ENCODE peak calls at places on chromosome 17, in five cellular contexts. Y, C, J, F and V are unnamed samples.
A peak's percentile ranks its signal among the peaks of the same experiment; 100 is the strongest.

GRCh38 chr17:2108170-2108569 is 53.3 kb downstream of the HIC1 start:
- DNase-seq in Y (no peak), C (no peak), J (no peak), F (no peak), V (no peak)

GRCh38 chr17:69607162-69607834 is 192.8 kb downstream of the MAP2K6 start:
- DNase-seq in Y (peak; percentile 78), C (peak; percentile 67), J (peak; percentile 62), F (peak; percentile 87), V (peak; percentile 59)

GRCh38 chr17:42365136-42365535 is 23.1 kb downstream of the STAT3 start:
- DNase-seq in Y (no peak), C (no peak), J (no peak), F (no peak), V (no peak)

GRCh38 chr17:9021158-9021984 is at the start of gene NTN1:
- DNase-seq in Y (peak; percentile 52), C (no peak), J (peak; percentile 65), F (peak; percentile 63), V (peak; percentile 15)

GRCh38 chr17:2837147-2837561 is 40.9 kb downstream of the RAP1GAP2 start:
- DNase-seq in Y (no peak), C (no peak), J (no peak), F (no peak), V (no peak)

GRCh38 chr17:41785876-41786226 is 660 bp downstream of the JUP start:
- DNase-seq in Y (peak; percentile 84), C (peak; percentile 83), J (no peak), F (no peak), V (no peak)

GRCh38 chr17:13735861-13736260 is 134.1 kb upstream of the HS3ST3A1 start:
- DNase-seq in Y (no peak), C (no peak), J (peak; percentile 19), F (no peak), V (no peak)

GRCh38 chr17:7355053-7355452 is at the start of gene TMEM95:
- DNase-seq in Y (no peak), C (no peak), J (no peak), F (no peak), V (peak; percentile 53)

GRCh38 chr17:17812211-17813054 is 24.4 kb downstream of the SREBF1 start:
- DNase-seq in Y (peak; percentile 79), C (peak; percentile 69), J (peak; percentile 95), F (peak; percentile 84), V (peak; percentile 56)

GRCh38 chr17:19579867-19580565 is 46.4 kb downstream of the SLC47A1 start:
- DNase-seq in Y (no peak), C (no peak), J (peak; percentile 78), F (no peak), V (no peak)

GRCh38 chr17:2853111-2853721 is 57.0 kb downstream of the RAP1GAP2 start:
- DNase-seq in Y (peak; percentile 68), C (peak; percentile 30), J (peak; percentile 79), F (peak; percentile 23), V (peak; percentile 53)

GRCh38 chr17:12357600-12357999 is 308.1 kb upstream of the MYOCD start:
- DNase-seq in Y (no peak), C (no peak), J (no peak), F (no peak), V (no peak)

GRCh38 chr17:63943745-63944144 is 11.6 kb upstream of the CD79B start:
- DNase-seq in Y (no peak), C (no peak), J (no peak), F (no peak), V (no peak)

GRCh38 chr17:44010966-44011647 is 3.7 kb downstream of the TMEM101 start:
- DNase-seq in Y (no peak), C (no peak), J (no peak), F (no peak), V (no peak)

GRCh38 chr17:50147841-50148225 is 2.6 kb downstream of the PPP1R9B start:
- DNase-seq in Y (no peak), C (no peak), J (peak; percentile 70), F (no peak), V (no peak)

GRCh38 chr17:60153606-60154355 is 4.0 kb downstream of the CA4 start:
- DNase-seq in Y (no peak), C (no peak), J (peak; percentile 42), F (no peak), V (peak; percentile 2)

GRCh38 chr17:41734139-41734948 is at the start of gene HAP1:
- DNase-seq in Y (peak; percentile 27), C (no peak), J (peak; percentile 83), F (no peak), V (peak; percentile 48)

GRCh38 chr17:3792481-3792880 is 8.5 kb downstream of the ITGAE start:
- DNase-seq in Y (peak; percentile 63), C (no peak), J (no peak), F (no peak), V (no peak)

GRCh38 chr17:3557768-3558583 is at the start of gene TRPV3:
- DNase-seq in Y (peak; percentile 72), C (peak; percentile 71), J (no peak), F (peak; percentile 74), V (peak; percentile 35)

GRCh38 chr17:18182978-18183333 is 672 bp upstream of the ALKBH5 start:
- DNase-seq in Y (peak; percentile 78), C (no peak), J (peak; percentile 83), F (peak; percentile 99), V (peak; percentile 72)

GRCh38 chr17:65219707-65220106 is 82.5 kb downstream of the RGS9 start:
- DNase-seq in Y (no peak), C (no peak), J (no peak), F (no peak), V (no peak)

GRCh38 chr17:2909853-2910234 is 113.6 kb downstream of the RAP1GAP2 start:
- DNase-seq in Y (no peak), C (no peak), J (no peak), F (peak; percentile 16), V (no peak)

GRCh38 chr17:75011788-75012319 is 616 bp upstream of the MRPL58 start:
- DNase-seq in Y (peak; percentile 75), C (peak; percentile 75), J (peak; percentile 77), F (peak; percentile 71), V (peak; percentile 74)

GRCh38 chr17:79651751-79652150 is 40.9 kb upstream of the RBFOX3 start:
- DNase-seq in Y (no peak), C (no peak), J (peak; percentile 17), F (no peak), V (no peak)

GRCh38 chr17:15436399-15437369 is 30.7 kb downstream of the CDRT4 start:
- DNase-seq in Y (peak; percentile 44), C (no peak), J (no peak), F (peak; percentile 88), V (peak; percentile 38)

GRCh38 chr17:45791041-45791582 is 7.0 kb downstream of the CRHR1 start:
- DNase-seq in Y (no peak), C (no peak), J (no peak), F (no peak), V (peak; percentile 49)

GRCh38 chr17:73304971-73305786 is 6.6 kb downstream of the CDC42EP4 start:
- DNase-seq in Y (peak; percentile 54), C (no peak), J (no peak), F (peak; percentile 65), V (peak; percentile 75)

GRCh38 chr17:45284176-45285140 is 22.6 kb upstream of the SPATA32 start:
- DNase-seq in Y (peak; percentile 68), C (peak; percentile 91), J (no peak), F (no peak), V (no peak)

GRCh38 chr17:10314332-10314731 is 58.5 kb downstream of the MYH13 start:
- DNase-seq in Y (no peak), C (no peak), J (no peak), F (no peak), V (no peak)

GRCh38 chr17:72422505-72423285 is 301.9 kb downstream of the SOX9 start:
- DNase-seq in Y (peak; percentile 50), C (peak; percentile 82), J (peak; percentile 71), F (peak; percentile 84), V (peak; percentile 87)

GRCh38 chr17:73690581-73691135 is 46.4 kb upstream of the SDK2 start:
- DNase-seq in Y (no peak), C (no peak), J (peak; percentile 47), F (no peak), V (peak; percentile 60)

GRCh38 chr17:8292639-8293395 is 2.4 kb downstream of the SLC25A35 start:
- DNase-seq in Y (no peak), C (no peak), J (no peak), F (no peak), V (no peak)

GRCh38 chr17:74190807-74191206 is 12.7 kb upstream of the RPL38 start:
- DNase-seq in Y (no peak), C (no peak), J (no peak), F (peak; percentile 80), V (no peak)

GRCh38 chr17:42002792-42003301 is 14.4 kb downstream of the DNAJC7 start:
- DNase-seq in Y (no peak), C (no peak), J (no peak), F (no peak), V (no peak)

GRCh38 chr17:15498107-15498506 is 30.7 kb upstream of the CDRT4 start:
- DNase-seq in Y (no peak), C (no peak), J (peak; percentile 36), F (peak; percentile 70), V (peak; percentile 23)

DNA sequence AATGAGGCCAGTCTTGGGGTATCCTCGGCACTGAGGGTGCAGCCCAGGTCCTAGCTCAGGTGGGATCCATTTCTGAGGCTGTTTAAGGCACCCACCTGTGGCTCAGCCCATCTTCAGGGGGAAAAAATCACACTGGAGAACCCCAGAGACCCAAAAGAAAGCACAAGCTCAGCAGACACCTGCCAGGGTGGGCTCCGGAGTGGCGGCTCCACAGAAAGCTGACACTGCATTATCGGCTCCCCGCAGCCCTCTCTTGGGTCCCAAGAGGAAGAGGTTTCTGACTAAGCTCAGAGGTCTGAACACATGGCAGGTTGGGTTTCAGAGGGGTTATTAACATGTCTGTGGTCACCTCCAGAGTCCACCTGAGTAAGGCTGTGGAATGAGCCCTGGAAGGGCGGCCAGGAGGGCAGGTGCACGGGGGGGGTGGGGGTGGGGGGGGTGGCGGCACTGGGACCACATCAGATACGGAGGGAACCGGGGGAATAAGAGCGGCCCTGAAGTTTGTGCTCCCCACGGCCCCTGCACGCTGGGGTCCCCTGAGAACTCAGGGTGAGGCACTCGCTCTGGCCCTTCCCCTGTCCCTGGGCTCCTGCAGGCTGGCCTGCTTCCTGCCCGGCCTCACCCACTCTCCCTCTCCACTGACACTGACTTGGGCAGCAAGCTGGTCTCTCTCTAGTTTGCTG is 79.5 kb downstream of the TIMM22 start:
- DNase-seq in Y (no peak), C (no peak), J (no peak), F (peak; percentile 23), V (no peak)
- H3K36me3 ChIP-seq in Y (peaks cover 29% of the 10 kb centered on the region), C (no peaks in the 10 kb centered on the region), J (peaks cover 12% of the 10 kb centered on the region), F (no peaks in the 10 kb centered on the region), V (no peaks in the 10 kb centered on the region)

GRCh38 chr17:37135581-37135980 is 186.8 kb downstream of the AATF start:
- DNase-seq in Y (no peak), C (no peak), J (no peak), F (no peak), V (no peak)
- H3K4me1 ChIP-seq in Y (no peaks in the 10 kb centered on the region), C (no peaks in the 10 kb centered on the region), J (peaks cover 50% of the 10 kb centered on the region), F (peaks cover 10% of the 10 kb centered on the region), V (peaks cover 47% of the 10 kb centered on the region)

GRCh38 chr17:38910325-38910724 is 15.1 kb upstream of the LASP1NB start:
- DNase-seq in Y (no peak), C (no peak), J (no peak), F (no peak), V (no peak)
- H3K36me3 ChIP-seq in Y (peaks cover 28% of the 10 kb centered on the region), C (no peaks in the 10 kb centered on the region), J (peaks cover 9% of the 10 kb centered on the region), F (peaks cover 5% of the 10 kb centered on the region), V (no peaks in the 10 kb centered on the region)

DNA sequence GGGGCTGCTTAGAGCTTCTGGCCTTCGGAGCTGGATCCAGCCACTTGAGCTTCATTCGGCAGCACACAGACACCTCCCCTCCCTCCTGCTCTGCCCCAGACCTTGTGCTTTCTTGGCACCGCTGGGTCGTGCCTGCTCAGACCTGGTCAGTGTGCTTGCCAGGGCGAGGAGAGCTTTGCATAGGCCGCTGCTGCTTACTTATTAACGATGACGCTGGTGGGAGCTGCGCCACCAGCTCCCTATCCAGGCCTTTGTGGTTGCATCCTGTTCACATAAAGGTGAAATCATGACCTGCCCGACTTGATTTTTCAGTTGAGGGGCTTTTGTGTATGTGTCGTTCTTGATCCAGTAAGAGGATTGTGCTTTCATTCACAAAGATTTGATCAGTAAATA is 101.1 kb downstream of the MSI2 start:
- DNase-seq in Y (peak; percentile 91), C (peak; percentile 86), J (no peak), F (no peak), V (no peak)
- H3K4me1 ChIP-seq in Y (peaks cover 22% of the 10 kb centered on the region), C (no peaks in the 10 kb centered on the region), J (peaks cover 41% of the 10 kb centered on the region), F (peaks cover 25% of the 10 kb centered on the region), V (peaks cover 7% of the 10 kb centered on the region)